ENCODE peak calls at places on chromosomes 12 and 14, in ten cellular contexts. T is breast epithelium, X is GM23338, Z is Panc1, J is HepG2, E is HCT116, I is SK-N-SH, Q is suprapubic skin, U is sigmoid colon, G is transverse colon. P is an unnamed sample.

GRCh38 chr12:114342651-114343050 is 63.3 kb downstream of the TBX5 start:
- DNase-seq in E (no peak), Z (no peak), I (no peak), U (no peak), J (no peak), G (no peak), X (no peak), T (no peak), Q (no peak), P (no peak)

GRCh38 chr12:101616027-101616494 is 21.3 kb downstream of the MYBPC1 start:
- DNase-seq in G (no peak), I (no peak), U (no peak), E (no peak), T (no peak), J (peak; percentile 86), Z (no peak), X (no peak), Q (no peak), P (no peak)

GRCh38 chr12:15708396-15709070 is 80.7 kb downstream of the EPS8 start:
- DNase-seq in J (peak; percentile 55), E (no peak), T (no peak), I (no peak), Q (no peak), X (no peak), Z (no peak), U (no peak), G (no peak), P (no peak)

GRCh38 chr12:105907982-105908381 is 230.8 kb downstream of the NUAK1 start:
- DNase-seq in Z (no peak), X (no peak), J (no peak), E (no peak), I (no peak), U (no peak), T (no peak), Q (no peak), G (no peak), P (no peak)

GRCh38 chr14:26849514-26849913 is 251.7 kb upstream of the NOVA1 start:
- DNase-seq in Q (no peak), U (no peak), T (no peak), I (no peak), X (no peak), E (no peak), J (no peak), Z (no peak), G (no peak), P (no peak)

GRCh38 chr12:123384318-123384993 is 524 bp downstream of the KMT5A start:
- DNase-seq in I (peak; percentile 44), J (no peak), U (peak; percentile 69), T (no peak), Z (no peak), G (no peak), Q (no peak), E (no peak), X (peak; percentile 34), P (peak; percentile 85)

GRCh38 chr12:108691995-108692808 is 39.1 kb downstream of the CORO1C start:
- DNase-seq in U (peak; percentile 76), X (no peak), G (peak; percentile 27), E (no peak), J (no peak), I (no peak), Q (no peak), T (no peak), Z (no peak), P (no peak)

GRCh38 chr14:56004807-56005579 is 113.2 kb upstream of the PELI2 start:
- DNase-seq in I (no peak), Q (no peak), X (peak; percentile 65), Z (no peak), T (no peak), U (no peak), J (no peak), E (no peak), G (peak; percentile 69), P (no peak)

GRCh38 chr12:5946388-5946787 is 1.3 kb upstream of the ANO2 start:
- DNase-seq in E (no peak), T (no peak), X (no peak), J (no peak), I (no peak), Q (no peak), G (no peak), U (no peak), Z (no peak), P (no peak)
- H3K27me3 ChIP-seq in E (peaks cover 23% of the 10 kb centered on the region), T (no peaks in the 10 kb centered on the region), X (peaks cover 21% of the 10 kb centered on the region), J (peaks cover 2% of the 10 kb centered on the region), I (peaks cover 61% of the 10 kb centered on the region), Q (peaks cover 44% of the 10 kb centered on the region), G (peaks cover 49% of the 10 kb centered on the region), U (peaks cover 53% of the 10 kb centered on the region), Z (peaks cover 10% of the 10 kb centered on the region), P (peaks cover 15% of the 10 kb centered on the region)

DNA sequence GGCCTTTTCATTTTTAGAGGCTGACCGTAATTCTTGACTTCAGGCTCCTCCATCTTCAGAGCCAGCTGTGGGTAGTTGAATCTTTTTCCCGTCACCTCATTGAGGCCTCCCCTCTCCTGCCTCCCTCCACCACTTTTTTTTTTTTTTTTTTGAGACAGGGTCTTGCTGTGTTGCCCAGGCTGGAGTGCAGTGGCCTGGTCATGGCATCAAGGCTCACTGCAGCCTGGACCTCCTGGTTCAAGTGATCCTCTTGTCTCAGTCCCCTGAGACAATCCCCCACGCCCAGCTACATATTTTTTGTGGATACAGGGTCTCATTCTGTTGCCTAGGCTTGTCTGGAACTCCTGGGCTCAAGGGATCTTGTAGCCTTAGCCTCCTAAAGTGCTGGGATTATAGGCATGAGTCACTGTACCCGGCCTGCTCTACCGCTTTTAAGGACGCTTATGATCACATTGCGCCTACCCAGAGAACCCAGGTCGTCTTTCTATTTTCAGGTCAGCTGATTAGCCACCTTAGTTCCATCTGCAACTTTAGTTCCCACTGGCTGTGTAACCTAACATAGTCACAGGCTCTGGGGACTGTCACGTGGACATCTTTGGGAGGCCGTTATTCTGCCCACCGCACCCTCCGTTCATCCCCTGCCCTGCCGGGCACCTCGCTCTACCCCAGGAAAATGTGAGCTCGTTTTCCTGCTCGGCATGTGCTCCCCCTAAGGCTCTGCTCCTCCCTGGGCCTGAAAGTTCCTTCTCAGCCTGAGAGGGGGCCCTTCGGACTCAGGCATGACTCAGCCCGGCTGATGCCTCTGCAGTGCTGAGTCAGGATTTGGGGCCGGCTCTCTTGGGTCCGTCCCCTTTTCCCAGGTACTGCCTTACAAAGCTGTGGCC is 13.4 kb downstream of the TNFAIP2 start:
- DNase-seq in U (peak; percentile 72), T (no peak), X (peak; percentile 84), I (no peak), Z (peak; percentile 41), G (no peak), J (no peak), E (peak; percentile 28), Q (no peak), P (no peak)
- TF ChIP-seq CTCF in U (no peak), T (no peak), X (no peak), I (peak; percentile 10), Z (no peak), G (no peak), J (no peak), E (no peak), Q (no peak), P (no peak)

DNA sequence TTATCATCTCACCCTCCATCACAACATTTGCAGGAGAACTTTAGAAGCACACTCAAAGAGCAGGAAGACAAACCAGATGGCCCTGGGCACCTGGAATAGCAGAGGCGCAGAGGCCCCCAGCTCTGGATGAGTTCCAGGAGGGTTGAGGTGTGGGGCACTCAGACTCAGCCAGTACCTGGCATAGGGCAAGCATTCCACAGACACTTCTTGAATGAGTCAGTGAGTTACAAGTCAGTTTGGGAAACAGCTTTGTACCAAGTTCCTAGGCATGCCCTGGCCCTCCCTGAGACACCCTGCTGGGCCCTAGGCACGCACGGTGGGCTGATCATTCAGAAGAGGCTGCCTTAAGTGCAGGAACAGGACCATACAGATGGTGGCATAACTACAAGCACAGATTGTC is 54.3 kb downstream of the MAP3K9 start:
- DNase-seq in X (no peak), G (no peak), T (no peak), E (peak; percentile 74), Z (peak; percentile 5), Q (no peak), U (no peak), I (no peak), J (peak; percentile 41), P (no peak)
- TF ChIP-seq POLR2AphosphoS5 in X (no peak), G (no peak), T (no peak), E (peak; percentile 47), Z (no peak), Q (no peak), U (no peak), I (no peak), J (no peak), P (peak; percentile 23)

DNA sequence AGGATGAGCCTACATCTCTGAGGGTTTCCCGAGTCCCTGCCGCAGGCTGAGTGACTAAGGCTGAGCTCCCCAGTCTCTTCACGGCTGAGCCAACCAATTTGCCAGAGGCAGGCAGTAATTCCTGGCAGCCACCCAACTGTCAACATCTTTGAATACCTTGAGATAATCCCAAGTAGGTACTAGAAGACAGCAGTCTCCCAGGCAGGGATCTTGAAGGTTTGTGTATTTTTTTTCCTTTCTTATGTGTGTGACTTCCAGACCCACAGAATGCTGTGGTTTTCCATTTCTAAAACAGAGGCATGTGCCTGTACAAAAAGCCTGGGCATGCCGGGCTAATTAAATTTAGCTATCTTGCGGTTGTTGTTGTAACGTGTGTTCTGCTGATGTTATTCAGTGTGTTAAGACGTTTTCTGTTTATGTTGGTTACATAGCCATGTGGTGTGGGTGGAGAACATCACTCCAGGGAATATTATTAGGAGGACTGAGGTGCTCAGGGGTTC is 155.5 kb downstream of the ANO2 start:
- DNase-seq in E (no peak), Q (peak; percentile 72), Z (no peak), U (no peak), I (no peak), G (no peak), J (no peak), X (no peak), T (peak; percentile 64), P (no peak)
- H3K27me3 ChIP-seq in E (no peaks in the 10 kb centered on the region), Q (peaks cover 42% of the 10 kb centered on the region), Z (no peaks in the 10 kb centered on the region), U (no peaks in the 10 kb centered on the region), I (peaks cover 20% of the 10 kb centered on the region), G (no peaks in the 10 kb centered on the region), J (peaks cover 3% of the 10 kb centered on the region), X (no peaks in the 10 kb centered on the region), T (no peaks in the 10 kb centered on the region), P (no peaks in the 10 kb centered on the region)

GRCh38 chr12:120750806-120751205 is 25.2 kb downstream of the ACADS start:
- DNase-seq in Q (no peak), E (no peak), J (no peak), U (no peak), Z (no peak), X (no peak), T (no peak), G (no peak), I (no peak), P (no peak)
- TF ChIP-seq CTCF in Q (no peak), E (peak; percentile 47), J (peak; percentile 24), U (no peak), Z (no peak), X (peak; percentile 37), T (no peak), G (no peak), I (no peak), P (no peak)